ENCODE peak calls at places on chromosomes 11 and 22, in five cellular contexts. K is adrenal gland, D is right atrium auricular region, U is dorsolateral prefrontal cortex, A is cardiac muscle cell. F is an unnamed sample.
A peak's percentile ranks its signal among the peaks of the same experiment; 100 is the strongest.

GRCh38 chr22:21791635-21792625 is 56.3 kb upstream of the YPEL1 start:
- DNase-seq in K (no peak), D (peak; percentile 18), U (no peak), A (peak; percentile 50), F (no peak)

GRCh38 chr22:19807914-19808872 is 46.5 kb downstream of the GNB1L start:
- DNase-seq in K (no peak), D (no peak), U (no peak), A (no peak), F (no peak)

GRCh38 chr11:72718101-72718501 is 34.1 kb downstream of the ARAP1 start:
- DNase-seq in K (no peak), D (no peak), U (no peak), A (no peak), F (no peak)

GRCh38 chr22:50191041-50191740 is 5.5 kb downstream of the TRABD start:
- DNase-seq in K (peak; percentile 77), D (no peak), U (no peak), A (no peak), F (peak; percentile 64)

GRCh38 chr11:8336356-8337114 is 72.9 kb upstream of the LMO1 start:
- DNase-seq in K (no peak), D (no peak), U (no peak), A (no peak), F (no peak)

GRCh38 chr11:42870480-42870879 is 441.3 kb upstream of the API5 start:
- DNase-seq in K (no peak), D (no peak), U (no peak), A (no peak), F (no peak)

GRCh38 chr22:19122752-19123492 is 710 bp upstream of the DGCR2 start:
- DNase-seq in K (peak; percentile 72), D (no peak), U (peak; percentile 14), A (peak; percentile 36), F (no peak)

GRCh38 chr22:31211862-31212730 is at the start of gene LIMK2:
- DNase-seq in K (peak; percentile 95), D (peak; percentile 92), U (peak; percentile 92), A (peak; percentile 87), F (peak; percentile 98)

GRCh38 chr11:14350215-14350614 is 8.8 kb downstream of the RRAS2 start:
- DNase-seq in K (no peak), D (no peak), U (no peak), A (no peak), F (no peak)

GRCh38 chr22:36486619-36487384 is 5.4 kb upstream of the TXN2 start:
- DNase-seq in K (peak; percentile 77), D (no peak), U (no peak), A (peak; percentile 67), F (peak; percentile 50)

GRCh38 chr11:79160786-79161403 is 279.9 kb downstream of the TENM4 start:
- DNase-seq in K (no peak), D (no peak), U (no peak), A (peak; percentile 71), F (no peak)

GRCh38 chr11:64918056-64918455 is 1.0 kb upstream of the ATG2A start:
- DNase-seq in K (no peak), D (no peak), U (no peak), A (peak; percentile 72), F (no peak)

GRCh38 chr11:45794169-45794568 is 10.8 kb upstream of the SLC35C1 start:
- DNase-seq in K (peak; percentile 40), D (no peak), U (no peak), A (no peak), F (no peak)

GRCh38 chr11:44568706-44569473 is 3.4 kb downstream of the CD82 start:
- DNase-seq in K (peak; percentile 90), D (peak; percentile 91), U (peak; percentile 48), A (peak; percentile 91), F (peak; percentile 67)

GRCh38 chr22:44371741-44372525 is 59.2 kb upstream of the SHISAL1 start:
- DNase-seq in K (no peak), D (no peak), U (no peak), A (no peak), F (no peak)

GRCh38 chr22:44351685-44352377 is 39.1 kb upstream of the SHISAL1 start:
- DNase-seq in K (no peak), D (peak; percentile 79), U (no peak), A (peak; percentile 91), F (no peak)

GRCh38 chr11:128517457-128518230 is 69.7 kb downstream of the ETS1 start:
- DNase-seq in K (no peak), D (no peak), U (no peak), A (peak; percentile 55), F (no peak)

GRCh38 chr22:27105142-27106025 is 448.0 kb downstream of the MIAT start:
- DNase-seq in K (peak; percentile 79), D (peak; percentile 92), U (peak; percentile 9), A (peak; percentile 95), F (no peak)

GRCh38 chr22:17269607-17270261 is 50.5 kb upstream of the ADA2 start:
- DNase-seq in K (no peak), D (no peak), U (no peak), A (no peak), F (no peak)

GRCh38 chr11:79419120-79419519 is 21.7 kb downstream of the TENM4 start:
- DNase-seq in K (peak; percentile 71), D (no peak), U (no peak), A (no peak), F (no peak)

GRCh38 chr11:107824668-107825369 is 33.8 kb downstream of the SLC35F2 start:
- DNase-seq in K (no peak), D (no peak), U (no peak), A (no peak), F (no peak)

GRCh38 chr11:120389693-120390584 is 53.7 kb downstream of the ARHGEF12 start:
- DNase-seq in K (no peak), D (no peak), U (no peak), A (no peak), F (no peak)

GRCh38 chr11:90218606-90219005 is 4.2 kb downstream of the CHORDC1 start:
- DNase-seq in K (no peak), D (no peak), U (no peak), A (no peak), F (no peak)

GRCh38 chr11:90753546-90753945 is 530.7 kb upstream of the CHORDC1 start:
- DNase-seq in K (no peak), D (no peak), U (no peak), A (no peak), F (no peak)

GRCh38 chr11:83599066-83599465 is 312.9 kb upstream of the CCDC90B start:
- DNase-seq in K (no peak), D (no peak), U (no peak), A (no peak), F (no peak)

GRCh38 chr22:38089474-38089851 is 5.5 kb upstream of the SLC16A8 start:
- DNase-seq in K (no peak), D (no peak), U (no peak), A (no peak), F (no peak)

GRCh38 chr11:8593935-8594909 is at the start of gene STK33:
- DNase-seq in K (peak; percentile 76), D (no peak), U (peak; percentile 26), A (peak; percentile 41), F (no peak)

GRCh38 chr22:24426436-24426835 is 963 bp upstream of the ADORA2A start:
- DNase-seq in K (no peak), D (no peak), U (no peak), A (no peak), F (no peak)

GRCh38 chr11:116990061-116990473 is 108.2 kb downstream of the SIK3 start:
- DNase-seq in K (no peak), D (no peak), U (no peak), A (peak; percentile 87), F (no peak)

GRCh38 chr11:113947989-113948388 is 26.9 kb upstream of the HTR3A start:
- DNase-seq in K (no peak), D (no peak), U (no peak), A (no peak), F (no peak)

GRCh38 chr11:14547440-14547839 is 27.3 kb upstream of the PSMA1 start:
- DNase-seq in K (no peak), D (no peak), U (no peak), A (no peak), F (no peak)

GRCh38 chr11:119774180-119774763 is 45.3 kb upstream of the NECTIN1 start:
- DNase-seq in K (no peak), D (no peak), U (no peak), A (peak; percentile 48), F (no peak)

GRCh38 chr22:27874185-27874584 is 44.9 kb downstream of the PITPNB start:
- DNase-seq in K (no peak), D (no peak), U (no peak), A (no peak), F (no peak)

GRCh38 chr11:819129-819931 is 616 bp downstream of the PNPLA2 start:
- DNase-seq in K (peak; percentile 96), D (peak; percentile 91), U (peak; percentile 96), A (peak; percentile 91), F (peak; percentile 94)

GRCh38 chr22:44406581-44407403 is 91.2 kb downstream of the RTL6 start:
- DNase-seq in K (no peak), D (no peak), U (no peak), A (no peak), F (no peak)

GRCh38 chr11:27698872-27699241 is 1.4 kb downstream of the BDNF start:
- DNase-seq in K (peak; percentile 81), D (no peak), U (peak; percentile 66), A (peak; percentile 96), F (no peak)

GRCh38 chr11:118530683-118531596 is at the start of gene TMEM25:
- DNase-seq in K (peak; percentile 75), D (peak; percentile 60), U (peak; percentile 73), A (peak; percentile 34), F (peak; percentile 50)

GRCh38 chr22:28454431-28455064 is 225.1 kb downstream of the TTC28 start:
- DNase-seq in K (no peak), D (no peak), U (no peak), A (no peak), F (no peak)

GRCh38 chr22:36253523-36254490 is 874 bp downstream of the APOL1 start:
- DNase-seq in K (peak; percentile 67), D (no peak), U (no peak), A (peak; percentile 55), F (no peak)

GRCh38 chr11:2083411-2083810 is 55.8 kb downstream of the IGF2 start:
- DNase-seq in K (no peak), D (no peak), U (no peak), A (no peak), F (no peak)
- TF ChIP-seq CTCF in K (no peak), D (no peak), U (no peak), A (no peak), F (no peak)

GRCh38 chr11:59810189-59810910 is at the start of gene MRPL16:
- DNase-seq in K (peak; percentile 95), D (peak; percentile 87), U (peak; percentile 86), A (peak; percentile 93), F (peak; percentile 79)
- TF ChIP-seq CTCF in K (peak; percentile 33), D (peak; percentile 44), U (peak; percentile 28), A (no peak), F (no peak)

GRCh38 chr11:70067591-70068341 is 10.4 kb upstream of the ANO1 start:
- DNase-seq in K (peak; percentile 25), D (peak; percentile 50), U (no peak), A (no peak), F (peak; percentile 6)
- TF ChIP-seq CTCF in K (no peak), D (no peak), U (no peak), A (no peak), F (no peak)

GRCh38 chr22:40249286-40249685 is 71.6 kb downstream of the TNRC6B start:
- DNase-seq in K (no peak), D (no peak), U (no peak), A (no peak), F (no peak)
- TF ChIP-seq CTCF in K (no peak), D (no peak), U (no peak), A (no peak), F (no peak)

GRCh38 chr11:17770917-17771316 is 36.3 kb downstream of the KCNC1 start:
- DNase-seq in K (no peak), D (no peak), U (no peak), A (peak; percentile 10), F (no peak)
- TF ChIP-seq CTCF in K (no peak), D (peak; percentile 17), U (no peak), A (peak; percentile 25), F (no peak)